ENCODE peak calls at places on chromosome 15, in nine cellular contexts. V is posterior cingulate gyrus, T is occipital lobe, C is astrocyte of the cerebellum, G is GM03348, K is neural progenitor cell, L is NCI-H446, O is suprapubic skin, I is AG08396. J is an unnamed sample.

GRCh38 chr15:95864467-95864886 is 466.0 kb upstream of the NR2F2 start:
- DNase-seq in V (no peak), T (no peak), C (no peak), G (no peak), K (no peak), L (no peak), O (no peak), I (no peak), J (no peak)

GRCh38 chr15:75062706-75063105 is 39.3 kb downstream of the PPCDC start:
- DNase-seq in V (no peak), T (no peak), C (no peak), G (no peak), K (no peak), L (no peak), O (no peak), I (no peak), J (no peak)

GRCh38 chr15:67836134-67836455 is 3.8 kb downstream of the RNU6-1 start:
- DNase-seq in V (no peak), T (no peak), C (no peak), G (peak; percentile 51), K (peak; percentile 48), L (no peak), O (peak; percentile 60), I (peak; percentile 30), J (no peak)

GRCh38 chr15:68431792-68432401 is at the start of gene ITGA11:
- DNase-seq in V (no peak), T (no peak), C (no peak), G (peak; percentile 94), K (peak; percentile 90), L (no peak), O (no peak), I (peak; percentile 53), J (no peak)

GRCh38 chr15:54208786-54209185 is 230.5 kb downstream of the UNC13C start:
- DNase-seq in V (no peak), T (no peak), C (no peak), G (no peak), K (no peak), L (no peak), O (no peak), I (no peak), J (no peak)

GRCh38 chr15:65920121-65920520 is 50.8 kb downstream of the RAB11A start:
- DNase-seq in V (no peak), T (no peak), C (no peak), G (no peak), K (no peak), L (no peak), O (no peak), I (no peak), J (no peak)

GRCh38 chr15:41577863-41578735 is 19.1 kb downstream of the TYRO3 start:
- DNase-seq in V (peak; percentile 91), T (peak; percentile 48), C (no peak), G (no peak), K (no peak), L (no peak), O (no peak), I (no peak), J (no peak)

GRCh38 chr15:59797756-59798604 is 108.9 kb upstream of the BNIP2 start:
- DNase-seq in V (no peak), T (no peak), C (no peak), G (no peak), K (no peak), L (no peak), O (no peak), I (no peak), J (no peak)

GRCh38 chr15:85094685-85095084 is 113.0 kb downstream of the PDE8A start:
- DNase-seq in V (no peak), T (no peak), C (peak; percentile 8), G (peak; percentile 54), K (no peak), L (no peak), O (no peak), I (peak; percentile 41), J (no peak)

GRCh38 chr15:79209690-79210089 is 72.8 kb upstream of the ANKRD34C start:
- DNase-seq in V (no peak), T (no peak), C (no peak), G (no peak), K (peak; percentile 49), L (no peak), O (no peak), I (no peak), J (no peak)

GRCh38 chr15:69476704-69477473 is 24.3 kb downstream of the RPLP1 start:
- DNase-seq in V (no peak), T (no peak), C (no peak), G (no peak), K (no peak), L (no peak), O (peak; percentile 24), I (no peak), J (no peak)

J was measured in NCI-H1694 treated with DMSO at 0.1 percent for 48 hours.